ENCODE peak calls at places on chromosomes 3 and 15, in eight cellular contexts. One of them, this sample, is unnamed.

GRCh38 chr3:193822492-193823220 is 229.6 kb downstream of the OPA1 start:
- DNase-seq in transverse colon: no peak
- DNase-seq in tibial nerve: no peak
- DNase-seq in A673: no peak
- DNase-seq in MM.1S: no peak
- DNase-seq in left ventricle myocardium inferior: no peak
- DNase-seq in A549: no peak
- DNase-seq in PC-3: no peak
- DNase-seq in this sample: no peak

GRCh38 chr15:27730878-27731277 is 368.2 kb downstream of the OCA2 start:
- DNase-seq in transverse colon: no peak
- DNase-seq in tibial nerve: no peak
- DNase-seq in A673: no peak
- DNase-seq in MM.1S: no peak
- DNase-seq in left ventricle myocardium inferior: no peak
- DNase-seq in A549: no peak
- DNase-seq in PC-3: peak
- DNase-seq in this sample: no peak

GRCh38 chr3:105904251-105904650 is 35.4 kb upstream of the CBLB start:
- DNase-seq in transverse colon: no peak
- DNase-seq in tibial nerve: no peak
- DNase-seq in A673: no peak
- DNase-seq in MM.1S: no peak
- DNase-seq in left ventricle myocardium inferior: no peak
- DNase-seq in A549: no peak
- DNase-seq in PC-3: no peak
- DNase-seq in this sample: no peak

GRCh38 chr3:132713977-132714727 is 8.1 kb downstream of the NPHP3 start:
- DNase-seq in transverse colon: peak
- DNase-seq in tibial nerve: no peak
- DNase-seq in A673: no peak
- DNase-seq in MM.1S: no peak
- DNase-seq in left ventricle myocardium inferior: no peak
- DNase-seq in A549: no peak
- DNase-seq in PC-3: no peak
- DNase-seq in this sample: no peak

GRCh38 chr3:197458906-197459470 is 96.8 kb downstream of the BDH1 start:
- DNase-seq in transverse colon: peak
- DNase-seq in tibial nerve: no peak
- DNase-seq in A673: no peak
- DNase-seq in MM.1S: no peak
- DNase-seq in left ventricle myocardium inferior: no peak
- DNase-seq in A549: no peak
- DNase-seq in PC-3: no peak
- DNase-seq in this sample: no peak

GRCh38 chr3:177351757-177352158 is 154.5 kb upstream of the TBL1XR1 start:
- DNase-seq in transverse colon: peak
- DNase-seq in tibial nerve: no peak
- DNase-seq in A673: no peak
- DNase-seq in MM.1S: peak
- DNase-seq in left ventricle myocardium inferior: no peak
- DNase-seq in A549: no peak
- DNase-seq in PC-3: no peak
- DNase-seq in this sample: no peak

GRCh38 chr3:165839296-165840076 is 2.3 kb upstream of the BCHE start:
- DNase-seq in transverse colon: no peak
- DNase-seq in tibial nerve: no peak
- DNase-seq in A673: peak
- DNase-seq in MM.1S: no peak
- DNase-seq in left ventricle myocardium inferior: no peak
- DNase-seq in A549: no peak
- DNase-seq in PC-3: no peak
- DNase-seq in this sample: no peak

GRCh38 chr3:56783644-56784451 is 17.9 kb downstream of the ARHGEF3 start:
- DNase-seq in transverse colon: peak
- DNase-seq in tibial nerve: no peak
- DNase-seq in A673: no peak
- DNase-seq in MM.1S: peak
- DNase-seq in left ventricle myocardium inferior: no peak
- DNase-seq in A549: peak
- DNase-seq in PC-3: peak
- DNase-seq in this sample: peak

GRCh38 chr3:72123908-72124441 is 339.0 kb upstream of the PROK2 start:
- DNase-seq in transverse colon: peak
- DNase-seq in tibial nerve: peak
- DNase-seq in A673: no peak
- DNase-seq in MM.1S: no peak
- DNase-seq in left ventricle myocardium inferior: peak
- DNase-seq in A549: peak
- DNase-seq in PC-3: peak
- DNase-seq in this sample: peak

GRCh38 chr3:143327388-143327787 is 207.8 kb downstream of the CHST2 start:
- DNase-seq in transverse colon: no peak
- DNase-seq in tibial nerve: no peak
- DNase-seq in A673: peak
- DNase-seq in MM.1S: no peak
- DNase-seq in left ventricle myocardium inferior: no peak
- DNase-seq in A549: no peak
- DNase-seq in PC-3: peak
- DNase-seq in this sample: no peak

GRCh38 chr3:183968846-183969245 is 48.8 kb downstream of the ABCC5 start:
- DNase-seq in transverse colon: no peak
- DNase-seq in tibial nerve: no peak
- DNase-seq in A673: no peak
- DNase-seq in MM.1S: no peak
- DNase-seq in left ventricle myocardium inferior: no peak
- DNase-seq in A549: no peak
- DNase-seq in PC-3: peak
- DNase-seq in this sample: no peak

GRCh38 chr3:175956964-175957363 is 1097.8 kb downstream of the NAALADL2 start:
- DNase-seq in transverse colon: no peak
- DNase-seq in tibial nerve: no peak
- DNase-seq in A673: peak
- DNase-seq in MM.1S: no peak
- DNase-seq in left ventricle myocardium inferior: no peak
- DNase-seq in A549: no peak
- DNase-seq in PC-3: peak
- DNase-seq in this sample: no peak

GRCh38 chr3:184592411-184593200 is 31.0 kb downstream of the EPHB3 start:
- DNase-seq in transverse colon: no peak
- DNase-seq in tibial nerve: no peak
- DNase-seq in A673: no peak
- DNase-seq in MM.1S: no peak
- DNase-seq in left ventricle myocardium inferior: no peak
- DNase-seq in A549: no peak
- DNase-seq in PC-3: no peak
- DNase-seq in this sample: no peak

GRCh38 chr3:52845157-52845556 is 10.3 kb upstream of the MUSTN1 start:
- DNase-seq in transverse colon: peak
- DNase-seq in tibial nerve: peak
- DNase-seq in A673: no peak
- DNase-seq in MM.1S: no peak
- DNase-seq in left ventricle myocardium inferior: peak
- DNase-seq in A549: no peak
- DNase-seq in PC-3: no peak
- DNase-seq in this sample: no peak

GRCh38 chr3:732326-732928 is 360.4 kb upstream of the CNTN6 start:
- DNase-seq in transverse colon: no peak
- DNase-seq in tibial nerve: no peak
- DNase-seq in A673: no peak
- DNase-seq in MM.1S: peak
- DNase-seq in left ventricle myocardium inferior: no peak
- DNase-seq in A549: no peak
- DNase-seq in PC-3: no peak
- DNase-seq in this sample: no peak
- H3K27ac ChIP-seq in transverse colon: no peak
- H3K27ac ChIP-seq in tibial nerve: no peak
- H3K27ac ChIP-seq in A673: no peak
- H3K27ac ChIP-seq in MM.1S: no peak
- H3K27ac ChIP-seq in left ventricle myocardium inferior: no peak
- H3K27ac ChIP-seq in A549: no peak
- H3K27ac ChIP-seq in PC-3: no peak
- H3K27ac ChIP-seq in this sample: no peak

GRCh38 chr15:66955871-66956585 is 109.4 kb upstream of the SMAD3 start:
- DNase-seq in transverse colon: no peak
- DNase-seq in tibial nerve: no peak
- DNase-seq in A673: no peak
- DNase-seq in MM.1S: no peak
- DNase-seq in left ventricle myocardium inferior: no peak
- DNase-seq in A549: peak
- DNase-seq in PC-3: peak
- DNase-seq in this sample: peak
- H3K27ac ChIP-seq in transverse colon: no peak
- H3K27ac ChIP-seq in tibial nerve: no peak
- H3K27ac ChIP-seq in A673: no peak
- H3K27ac ChIP-seq in MM.1S: no peak
- H3K27ac ChIP-seq in left ventricle myocardium inferior: no peak
- H3K27ac ChIP-seq in A549: peak
- H3K27ac ChIP-seq in PC-3: peak
- H3K27ac ChIP-seq in this sample: peak

GRCh38 chr3:46188708-46189107 is 19.4 kb downstream of the CCR1 start:
- DNase-seq in transverse colon: no peak
- DNase-seq in tibial nerve: no peak
- DNase-seq in A673: no peak
- DNase-seq in MM.1S: no peak
- DNase-seq in left ventricle myocardium inferior: no peak
- DNase-seq in A549: no peak
- DNase-seq in PC-3: no peak
- DNase-seq in this sample: no peak

GRCh38 chr3:46184469-46184868 is 23.6 kb downstream of the CCR1 start:
- DNase-seq in transverse colon: no peak
- DNase-seq in tibial nerve: no peak
- DNase-seq in A673: no peak
- DNase-seq in MM.1S: no peak
- DNase-seq in left ventricle myocardium inferior: no peak
- DNase-seq in A549: no peak
- DNase-seq in PC-3: peak
- DNase-seq in this sample: peak

GRCh38 chr3:46187876-46188275 is 20.2 kb downstream of the CCR1 start:
- DNase-seq in transverse colon: no peak
- DNase-seq in tibial nerve: no peak
- DNase-seq in A673: no peak
- DNase-seq in MM.1S: peak
- DNase-seq in left ventricle myocardium inferior: no peak
- DNase-seq in A549: peak
- DNase-seq in PC-3: peak
- DNase-seq in this sample: peak

GRCh38 chr3:46183330-46183729 is 24.8 kb downstream of the CCR1 start:
- DNase-seq in transverse colon: no peak
- DNase-seq in tibial nerve: no peak
- DNase-seq in A673: no peak
- DNase-seq in MM.1S: no peak
- DNase-seq in left ventricle myocardium inferior: no peak
- DNase-seq in A549: no peak
- DNase-seq in PC-3: no peak
- DNase-seq in this sample: no peak

GRCh38 chr3:46186856-46187700 is 21.0 kb downstream of the CCR1 start:
- DNase-seq in transverse colon: no peak
- DNase-seq in tibial nerve: no peak
- DNase-seq in A673: no peak
- DNase-seq in MM.1S: peak
- DNase-seq in left ventricle myocardium inferior: no peak
- DNase-seq in A549: no peak
- DNase-seq in PC-3: no peak
- DNase-seq in this sample: no peak
- H3K27ac ChIP-seq in transverse colon: no peak
- H3K27ac ChIP-seq in tibial nerve: no peak
- H3K27ac ChIP-seq in A673: no peak
- H3K27ac ChIP-seq in MM.1S: peak
- H3K27ac ChIP-seq in left ventricle myocardium inferior: no peak
- H3K27ac ChIP-seq in A549: no peak
- H3K27ac ChIP-seq in PC-3: no peak
- H3K27ac ChIP-seq in this sample: peak

GRCh38 chr15:73555080-73555479 is 78.1 kb downstream of the NPTN start:
- DNase-seq in transverse colon: no peak
- DNase-seq in tibial nerve: no peak
- DNase-seq in A673: no peak
- DNase-seq in MM.1S: no peak
- DNase-seq in left ventricle myocardium inferior: no peak
- DNase-seq in A549: no peak
- DNase-seq in PC-3: no peak
- DNase-seq in this sample: no peak

GRCh38 chr15:73550190-73550589 is 83.0 kb downstream of the NPTN start:
- DNase-seq in transverse colon: no peak
- DNase-seq in tibial nerve: no peak
- DNase-seq in A673: no peak
- DNase-seq in MM.1S: no peak
- DNase-seq in left ventricle myocardium inferior: no peak
- DNase-seq in A549: no peak
- DNase-seq in PC-3: no peak
- DNase-seq in this sample: no peak
- H3K27ac ChIP-seq in transverse colon: no peak
- H3K27ac ChIP-seq in tibial nerve: no peak
- H3K27ac ChIP-seq in A673: no peak
- H3K27ac ChIP-seq in MM.1S: no peak
- H3K27ac ChIP-seq in left ventricle myocardium inferior: no peak
- H3K27ac ChIP-seq in A549: no peak
- H3K27ac ChIP-seq in PC-3: no peak
- H3K27ac ChIP-seq in this sample: no peak